ENCODE peak calls at places on chromosomes 12 and 14, in eight cellular contexts. D, H, J, C, K, P, E and B are unnamed samples.

GRCh38 chr14:33014710-33015109 is 76.0 kb downstream of the NPAS3 start:
- DNase-seq in H (no peak), D (no peak), C (no peak), E (no peak), P (no peak), K (no peak), J (no peak), B (peak; percentile 10)

GRCh38 chr12:68495666-68496065 is 115.0 kb upstream of the RAP1B start:
- DNase-seq in D (no peak), K (no peak), H (no peak), C (no peak), J (no peak), E (no peak), P (no peak), B (no peak)

GRCh38 chr14:99792551-99793212 is 531 bp upstream of the EML1 start:
- DNase-seq in H (peak; percentile 48), E (no peak), C (no peak), J (no peak), K (no peak), P (peak; percentile 4), D (no peak), B (peak; percentile 71)

GRCh38 chr14:36520601-36521525 is 831 bp upstream of the NKX2-1 start:
- DNase-seq in D (peak; percentile 24), P (no peak), H (no peak), K (peak; percentile 7), J (no peak), E (no peak), C (peak; percentile 52), B (peak; percentile 93)

GRCh38 chr14:104681689-104682074 is 7.7 kb upstream of the INF2 start:
- DNase-seq in J (peak; percentile 71), E (no peak), C (peak; percentile 82), H (peak; percentile 82), P (peak; percentile 70), D (no peak), K (no peak), B (peak; percentile 95)

GRCh38 chr12:65803253-65803652 is 21.0 kb upstream of the HMGA2 start:
- DNase-seq in D (no peak), P (no peak), H (no peak), K (no peak), E (no peak), J (no peak), C (no peak), B (no peak)

GRCh38 chr12:105100207-105100985 is 7.1 kb upstream of the WASHC4 start:
- DNase-seq in J (no peak), C (peak; percentile 14), P (peak; percentile 63), K (peak; percentile 37), D (no peak), H (no peak), E (no peak), B (no peak)

GRCh38 chr14:39957290-39957689 is 525.1 kb upstream of the FBXO33 start:
- DNase-seq in C (no peak), P (no peak), J (no peak), D (no peak), H (no peak), K (no peak), E (no peak), B (no peak)

GRCh38 chr14:52267501-52268190 is at the start of gene PTGDR:
- DNase-seq in P (no peak), H (no peak), J (no peak), D (no peak), E (peak; percentile 48), K (no peak), C (peak; percentile 10), B (peak; percentile 70)

GRCh38 chr12:71849109-71849851 is 9.7 kb downstream of the TBC1D15 start:
- DNase-seq in C (no peak), J (no peak), K (no peak), H (no peak), E (no peak), P (no peak), D (no peak), B (no peak)

GRCh38 chr14:51666831-51667230 is 15.1 kb downstream of the FRMD6 start:
- DNase-seq in K (no peak), J (no peak), E (no peak), D (no peak), H (no peak), C (no peak), P (no peak), B (no peak)

GRCh38 chr12:52971701-52972329 is 22.9 kb downstream of the KRT18 start:
- DNase-seq in D (no peak), C (peak; percentile 84), P (peak; percentile 85), E (no peak), J (no peak), H (no peak), K (no peak), B (peak; percentile 50)

GRCh38 chr14:73764406-73764805 is 50.2 kb upstream of the PNMA1 start:
- DNase-seq in H (peak; percentile 72), D (no peak), K (no peak), P (no peak), C (no peak), E (no peak), J (no peak), B (no peak)

GRCh38 chr14:99176156-99176945 is 95.6 kb downstream of the BCL11B start:
- DNase-seq in D (no peak), H (no peak), C (no peak), K (no peak), J (no peak), P (no peak), E (peak; percentile 8), B (peak; percentile 19)

GRCh38 chr12:5665615-5666014 is 233.7 kb downstream of the NTF3 start:
- DNase-seq in K (no peak), C (no peak), H (no peak), J (no peak), P (no peak), D (no peak), E (no peak), B (no peak)

GRCh38 chr12:64666054-64666914 is 56.0 kb downstream of the RASSF3 start:
- DNase-seq in K (no peak), P (peak; percentile 15), J (no peak), D (no peak), H (no peak), C (no peak), E (no peak), B (no peak)

GRCh38 chr12:124727244-124727673 is 136.4 kb downstream of the SCARB1 start:
- DNase-seq in D (no peak), E (no peak), P (no peak), J (no peak), K (peak; percentile 83), H (peak; percentile 56), C (peak; percentile 86), B (no peak)

GRCh38 chr12:17334784-17335183 is 728.8 kb upstream of the LMO3 start:
- DNase-seq in D (no peak), C (peak; percentile 10), H (no peak), K (no peak), E (no peak), J (peak; percentile 42), P (peak; percentile 29), B (no peak)

GRCh38 chr14:44898547-44898946 is 63.2 kb downstream of the KLHL28 start:
- DNase-seq in P (peak; percentile 24), K (no peak), C (no peak), D (no peak), J (no peak), E (no peak), H (no peak), B (no peak)

GRCh38 chr12:108477055-108477880 is 37.8 kb upstream of the FICD start:
- DNase-seq in K (no peak), C (no peak), J (no peak), D (peak; percentile 52), H (no peak), P (no peak), E (no peak), B (no peak)
- H3K27me3 ChIP-seq in K (peaks cover 27% of the 10 kb centered on the region), C (peaks cover 74% of the 10 kb centered on the region), J (no peaks in the 10 kb centered on the region), D (peaks cover 2% of the 10 kb centered on the region), H (no peaks in the 10 kb centered on the region), P (no peaks in the 10 kb centered on the region), E (no peaks in the 10 kb centered on the region), B (no peaks in the 10 kb centered on the region)

GRCh38 chr12:13198921-13199320 is 2.4 kb downstream of the EMP1 start:
- DNase-seq in E (no peak), D (no peak), C (peak; percentile 45), K (no peak), H (no peak), P (no peak), J (no peak), B (no peak)
- H3K4me3 ChIP-seq in E (no peak overlapping the region), D (no peak overlapping the region), C (peak overlapping the region; percentile 97), K (no peak overlapping the region), H (peak overlapping the region; percentile 52), P (no peak overlapping the region), J (no peak overlapping the region), B (no peak overlapping the region)

GRCh38 chr12:25959069-25959961 is 833 bp downstream of the RASSF8 start:
- DNase-seq in E (no peak), H (peak; percentile 75), J (peak; percentile 58), K (no peak), D (no peak), P (peak; percentile 65), C (peak; percentile 51), B (peak; percentile 33)

GRCh38 chr12:25958254-25959068 is at the start of gene RASSF8:
- DNase-seq in J (peak; percentile 89), K (no peak), P (peak; percentile 23), C (peak; percentile 87), E (no peak), D (peak; percentile 82), H (peak; percentile 77), B (peak; percentile 94)

GRCh38 chr12:25960926-25961325 is 2.4 kb downstream of the RASSF8 start:
- DNase-seq in J (no peak), H (no peak), K (no peak), E (no peak), D (no peak), C (no peak), P (no peak), B (no peak)

GRCh38 chr12:25960176-25960575 is 1.7 kb downstream of the RASSF8 start:
- DNase-seq in J (no peak), K (no peak), E (no peak), D (no peak), H (peak; percentile 36), P (no peak), C (no peak), B (peak; percentile 43)

DNA sequence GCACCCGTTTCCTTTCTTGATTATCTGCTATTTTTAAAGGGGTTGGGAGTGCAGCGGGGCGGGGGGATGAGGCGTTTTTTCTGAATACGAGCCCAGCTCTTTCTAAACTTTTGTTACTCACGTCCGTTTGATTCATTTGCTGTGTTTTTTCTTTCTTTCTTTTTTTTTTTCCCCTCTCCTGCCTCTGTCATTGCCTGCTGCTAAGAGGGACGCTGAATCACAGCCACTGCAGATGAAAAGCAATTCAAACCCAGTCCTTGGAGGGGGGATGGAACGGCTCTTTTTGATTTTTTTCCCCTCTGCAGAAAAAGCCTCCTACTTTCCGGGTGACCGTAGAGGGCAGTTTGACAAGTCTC is 606 bp upstream of the RASSF8 start:
- DNase-seq in K (no peak), C (no peak), J (peak; percentile 55), D (no peak), P (peak; percentile 86), H (peak; percentile 58), E (no peak), B (no peak)
- H3K27me3 ChIP-seq in K (no peaks in the 10 kb centered on the region), C (no peaks in the 10 kb centered on the region), J (no peaks in the 10 kb centered on the region), D (peaks cover 14% of the 10 kb centered on the region), P (no peaks in the 10 kb centered on the region), H (no peaks in the 10 kb centered on the region), E (peaks cover 6% of the 10 kb centered on the region), B (no peaks in the 10 kb centered on the region)

DNA sequence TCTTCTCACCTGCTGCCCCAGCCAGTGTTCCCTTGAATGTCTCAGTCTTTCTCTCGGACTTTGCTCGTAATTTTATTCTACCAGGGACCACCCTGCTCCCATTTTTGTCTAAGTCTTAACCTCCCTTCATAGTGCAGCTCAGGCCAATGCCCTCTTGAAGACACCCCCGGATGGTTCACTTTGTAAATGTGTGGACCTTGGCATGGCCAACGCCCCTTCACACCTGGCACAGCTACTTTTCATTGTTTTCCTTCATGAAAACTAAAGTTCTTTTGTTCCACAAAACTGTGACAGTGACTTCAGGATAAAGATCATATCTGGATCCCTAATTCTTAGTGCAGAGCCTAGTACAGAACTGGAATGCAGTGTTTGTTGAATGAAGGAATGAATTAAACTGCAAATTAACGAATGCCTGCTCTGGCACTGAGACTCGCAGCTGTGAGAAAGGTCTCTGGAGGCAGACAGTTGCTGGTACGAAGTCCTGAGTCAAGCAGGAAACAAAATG is 3.5 kb upstream of the RNASE4 start:
- DNase-seq in C (no peak), H (no peak), P (no peak), J (no peak), K (no peak), D (no peak), E (no peak), B (no peak)
- H3K4me3 ChIP-seq in C (peak overlapping the region; percentile 75), H (peak overlapping the region; percentile 82), P (peak overlapping the region; percentile 74), J (peak overlapping the region; percentile 44), K (peak overlapping the region; percentile 15), D (peak overlapping the region; percentile 75), E (peak overlapping the region; percentile 93), B (peak overlapping the region; percentile 97)